ENCODE peak calls at places on chromosomes 4 and X, in six cellular contexts. One of them, this sample, is unnamed.

GRCh38 chr4:4712800-4713528 is 146.5 kb upstream of the MSX1 start:
- DNase-seq in CD4-positive, CD25-positive, alpha-beta regulatory T cell: no peak
- DNase-seq in stimulated activated CD4-positive, alpha-beta T cell treated with anti-CD3 and anti-CD28 coated beads, Interleukin-1b, Interleukin-23, amount 100 ng/mL, for 1 hour: no peak
- DNase-seq in heart right ventricle: no peak
- DNase-seq in NCI-H1092 treated with DMSO at 0.1 percent for 48 hours: no peak
- DNase-seq in H54: no peak
- DNase-seq in this sample: no peak

GRCh38 chr4:164937576-164938270 is 39.7 kb downstream of the TRIM61 start:
- DNase-seq in CD4-positive, CD25-positive, alpha-beta regulatory T cell: no peak
- DNase-seq in stimulated activated CD4-positive, alpha-beta T cell treated with anti-CD3 and anti-CD28 coated beads, Interleukin-1b, Interleukin-23, amount 100 ng/mL, for 1 hour: no peak
- DNase-seq in heart right ventricle: no peak
- DNase-seq in NCI-H1092 treated with DMSO at 0.1 percent for 48 hours: no peak
- DNase-seq in H54: no peak
- DNase-seq in this sample: no peak

GRCh38 chr4:132593717-132594400 is 555.2 kb upstream of the PCDH10 start:
- DNase-seq in CD4-positive, CD25-positive, alpha-beta regulatory T cell: no peak
- DNase-seq in stimulated activated CD4-positive, alpha-beta T cell treated with anti-CD3 and anti-CD28 coated beads, Interleukin-1b, Interleukin-23, amount 100 ng/mL, for 1 hour: no peak
- DNase-seq in heart right ventricle: no peak
- DNase-seq in NCI-H1092 treated with DMSO at 0.1 percent for 48 hours: no peak
- DNase-seq in H54: no peak
- DNase-seq in this sample: no peak

GRCh38 chrX:3638280-3638873 is 75.1 kb downstream of the PRKX start:
- DNase-seq in CD4-positive, CD25-positive, alpha-beta regulatory T cell: no peak
- DNase-seq in stimulated activated CD4-positive, alpha-beta T cell treated with anti-CD3 and anti-CD28 coated beads, Interleukin-1b, Interleukin-23, amount 100 ng/mL, for 1 hour: no peak
- DNase-seq in heart right ventricle: no peak
- DNase-seq in NCI-H1092 treated with DMSO at 0.1 percent for 48 hours: peak
- DNase-seq in H54: peak
- DNase-seq in this sample: no peak

GRCh38 chrX:22577181-22577580 is 304.5 kb downstream of the CBLL2 start:
- DNase-seq in CD4-positive, CD25-positive, alpha-beta regulatory T cell: no peak
- DNase-seq in stimulated activated CD4-positive, alpha-beta T cell treated with anti-CD3 and anti-CD28 coated beads, Interleukin-1b, Interleukin-23, amount 100 ng/mL, for 1 hour: no peak
- DNase-seq in heart right ventricle: no peak
- DNase-seq in NCI-H1092 treated with DMSO at 0.1 percent for 48 hours: no peak
- DNase-seq in H54: peak
- DNase-seq in this sample: peak

GRCh38 chr4:148481644-148482043 is 39.4 kb upstream of the NR3C2 start:
- DNase-seq in CD4-positive, CD25-positive, alpha-beta regulatory T cell: no peak
- DNase-seq in stimulated activated CD4-positive, alpha-beta T cell treated with anti-CD3 and anti-CD28 coated beads, Interleukin-1b, Interleukin-23, amount 100 ng/mL, for 1 hour: no peak
- DNase-seq in heart right ventricle: no peak
- DNase-seq in NCI-H1092 treated with DMSO at 0.1 percent for 48 hours: no peak
- DNase-seq in H54: no peak
- DNase-seq in this sample: no peak

GRCh38 chrX:69066966-69067525 is 98.2 kb downstream of the PJA1 start:
- DNase-seq in CD4-positive, CD25-positive, alpha-beta regulatory T cell: no peak
- DNase-seq in stimulated activated CD4-positive, alpha-beta T cell treated with anti-CD3 and anti-CD28 coated beads, Interleukin-1b, Interleukin-23, amount 100 ng/mL, for 1 hour: no peak
- DNase-seq in heart right ventricle: no peak
- DNase-seq in NCI-H1092 treated with DMSO at 0.1 percent for 48 hours: no peak
- DNase-seq in H54: no peak
- DNase-seq in this sample: no peak

GRCh38 chr4:174592985-174593335 is 70.7 kb upstream of the HPGD start:
- DNase-seq in CD4-positive, CD25-positive, alpha-beta regulatory T cell: no peak
- DNase-seq in stimulated activated CD4-positive, alpha-beta T cell treated with anti-CD3 and anti-CD28 coated beads, Interleukin-1b, Interleukin-23, amount 100 ng/mL, for 1 hour: no peak
- DNase-seq in heart right ventricle: no peak
- DNase-seq in NCI-H1092 treated with DMSO at 0.1 percent for 48 hours: no peak
- DNase-seq in H54: no peak
- DNase-seq in this sample: no peak

GRCh38 chrX:102651242-102651967 is at the start of gene GPRASP1:
- DNase-seq in CD4-positive, CD25-positive, alpha-beta regulatory T cell: peak
- DNase-seq in stimulated activated CD4-positive, alpha-beta T cell treated with anti-CD3 and anti-CD28 coated beads, Interleukin-1b, Interleukin-23, amount 100 ng/mL, for 1 hour: peak
- DNase-seq in heart right ventricle: peak
- DNase-seq in NCI-H1092 treated with DMSO at 0.1 percent for 48 hours: peak
- DNase-seq in H54: no peak
- DNase-seq in this sample: no peak

GRCh38 chr4:8913858-8914460 is 42.3 kb upstream of the HMX1 start:
- DNase-seq in CD4-positive, CD25-positive, alpha-beta regulatory T cell: no peak
- DNase-seq in stimulated activated CD4-positive, alpha-beta T cell treated with anti-CD3 and anti-CD28 coated beads, Interleukin-1b, Interleukin-23, amount 100 ng/mL, for 1 hour: no peak
- DNase-seq in heart right ventricle: no peak
- DNase-seq in NCI-H1092 treated with DMSO at 0.1 percent for 48 hours: no peak
- DNase-seq in H54: no peak
- DNase-seq in this sample: no peak

GRCh38 chrX:107675823-107676555 is 47.7 kb downstream of the PRPS1 start:
- DNase-seq in CD4-positive, CD25-positive, alpha-beta regulatory T cell: no peak
- DNase-seq in stimulated activated CD4-positive, alpha-beta T cell treated with anti-CD3 and anti-CD28 coated beads, Interleukin-1b, Interleukin-23, amount 100 ng/mL, for 1 hour: no peak
- DNase-seq in heart right ventricle: no peak
- DNase-seq in NCI-H1092 treated with DMSO at 0.1 percent for 48 hours: no peak
- DNase-seq in H54: no peak
- DNase-seq in this sample: no peak

GRCh38 chrX:134443461-134443860 is 16.5 kb upstream of the HPRT1 start:
- DNase-seq in CD4-positive, CD25-positive, alpha-beta regulatory T cell: no peak
- DNase-seq in stimulated activated CD4-positive, alpha-beta T cell treated with anti-CD3 and anti-CD28 coated beads, Interleukin-1b, Interleukin-23, amount 100 ng/mL, for 1 hour: no peak
- DNase-seq in heart right ventricle: no peak
- DNase-seq in NCI-H1092 treated with DMSO at 0.1 percent for 48 hours: no peak
- DNase-seq in H54: no peak
- DNase-seq in this sample: no peak

GRCh38 chr4:16225681-16225995 is 633 bp downstream of the TAPT1 start:
- DNase-seq in CD4-positive, CD25-positive, alpha-beta regulatory T cell: no peak
- DNase-seq in stimulated activated CD4-positive, alpha-beta T cell treated with anti-CD3 and anti-CD28 coated beads, Interleukin-1b, Interleukin-23, amount 100 ng/mL, for 1 hour: no peak
- DNase-seq in heart right ventricle: no peak
- DNase-seq in NCI-H1092 treated with DMSO at 0.1 percent for 48 hours: peak
- DNase-seq in H54: no peak
- DNase-seq in this sample: no peak

This sample was measured in T1000.